ENCODE peak calls at places on chromosome 21, in eight cellular contexts. R is NCI-H510A; G is RCC 7860; F is HuH-7.5; W is stimulated activated CD8-positive, alpha-beta memory T cell treated with anti-CD3 and anti-CD28 coated beads, Interleukin-4, amount 100 ng/mL, for 1 hour; O is AG09309; P is Daoy; E is cardiac muscle cell. H is an unnamed sample.
A peak's percentile ranks its signal among the peaks of the same experiment; 100 is the strongest.

GRCh38 chr21:41610042-41610839 is 102.3 kb upstream of the TMPRSS2 start:
- DNase-seq in R (no peak), G (peak; percentile 29), F (peak; percentile 67), W (no peak), O (no peak), P (peak; percentile 82), E (peak; percentile 76), H (no peak)

GRCh38 chr21:26499475-26499874 is 73.6 kb downstream of the CYYR1 start:
- DNase-seq in R (no peak), G (no peak), F (no peak), W (no peak), O (no peak), P (no peak), E (no peak), H (no peak)

GRCh38 chr21:38478782-38479181 is 19.5 kb downstream of the ERG start:
- DNase-seq in R (no peak), G (peak; percentile 70), F (no peak), W (no peak), O (peak; percentile 64), P (peak; percentile 78), E (peak; percentile 83), H (no peak)

GRCh38 chr21:30072496-30072895 is 94.1 kb downstream of the CLDN17 start:
- DNase-seq in R (no peak), G (no peak), F (no peak), W (no peak), O (no peak), P (peak; percentile 72), E (peak; percentile 50), H (peak; percentile 0)

GRCh38 chr21:26965567-26966359 is 1.1 kb downstream of the ADAMTS5 start:
- DNase-seq in R (no peak), G (no peak), F (no peak), W (no peak), O (no peak), P (no peak), E (peak; percentile 41), H (no peak)

GRCh38 chr21:42030311-42030710 is 20.2 kb upstream of the ZBTB21 start:
- DNase-seq in R (no peak), G (no peak), F (no peak), W (no peak), O (no peak), P (no peak), E (no peak), H (no peak)

GRCh38 chr21:34027727-34028461 is 45.5 kb upstream of the MRPS6 start:
- DNase-seq in R (no peak), G (no peak), F (no peak), W (no peak), O (no peak), P (no peak), E (no peak), H (no peak)

GRCh38 chr21:35198004-35198403 is 148.9 kb upstream of the RUNX1 start:
- DNase-seq in R (no peak), G (peak; percentile 97), F (no peak), W (no peak), O (peak; percentile 81), P (peak; percentile 89), E (peak; percentile 79), H (peak; percentile 79)

GRCh38 chr21:42058631-42059111 is 12.4 kb upstream of the UMODL1 start:
- DNase-seq in R (no peak), G (no peak), F (no peak), W (no peak), O (no peak), P (no peak), E (no peak), H (no peak)

GRCh38 chr21:44392185-44392584 is 38.8 kb downstream of the TRPM2 start:
- DNase-seq in R (no peak), G (no peak), F (no peak), W (no peak), O (no peak), P (no peak), E (no peak), H (no peak)

GRCh38 chr21:37435120-37435519 is 68.5 kb downstream of the DYRK1A start:
- DNase-seq in R (peak; percentile 85), G (no peak), F (no peak), W (no peak), O (peak; percentile 80), P (peak; percentile 43), E (peak; percentile 96), H (peak; percentile 93)

GRCh38 chr21:31284797-31285397 is 59.2 kb downstream of the TIAM1 start:
- DNase-seq in R (no peak), G (no peak), F (no peak), W (no peak), O (no peak), P (peak; percentile 84), E (peak; percentile 62), H (peak; percentile 2)

GRCh38 chr21:41369915-41370839 is 8.3 kb downstream of the MX2 start:
- DNase-seq in R (peak; percentile 20), G (no peak), F (peak; percentile 47), W (no peak), O (no peak), P (no peak), E (no peak), H (no peak)

GRCh38 chr21:39604951-39605350 is 7.8 kb upstream of the B3GALT5 start:
- DNase-seq in R (no peak), G (no peak), F (no peak), W (no peak), O (no peak), P (no peak), E (no peak), H (no peak)

GRCh38 chr21:27572681-27573080 is 605.8 kb upstream of the ADAMTS5 start:
- DNase-seq in R (no peak), G (peak; percentile 98), F (no peak), W (no peak), O (peak; percentile 53), P (peak; percentile 68), E (no peak), H (no peak)

GRCh38 chr21:41283211-41283818 is 33.3 kb upstream of the FAM3B start:
- DNase-seq in R (peak; percentile 34), G (peak; percentile 66), F (peak; percentile 43), W (peak; percentile 7), O (peak; percentile 81), P (peak; percentile 85), E (peak; percentile 95), H (peak; percentile 75)

GRCh38 chr21:45263534-45263933 is 24.2 kb downstream of the POFUT2 start:
- DNase-seq in R (no peak), G (no peak), F (no peak), W (no peak), O (no peak), P (peak; percentile 1), E (no peak), H (no peak)

GRCh38 chr21:44552681-44553080 is 1.4 kb upstream of the KRTAP10-2 start:
- DNase-seq in R (no peak), G (no peak), F (no peak), W (no peak), O (no peak), P (no peak), E (no peak), H (no peak)

GRCh38 chr21:15301014-15301413 is 236.2 kb upstream of the NRIP1 start:
- DNase-seq in R (no peak), G (peak; percentile 16), F (no peak), W (no peak), O (no peak), P (no peak), E (no peak), H (no peak)

GRCh38 chr21:45414396-45415187 is 9.6 kb downstream of the COL18A1 start:
- DNase-seq in R (no peak), G (no peak), F (no peak), W (no peak), O (no peak), P (no peak), E (no peak), H (no peak)

GRCh38 chr21:17191346-17191993 is 321.4 kb upstream of the CXADR start:
- DNase-seq in R (no peak), G (no peak), F (no peak), W (no peak), O (no peak), P (no peak), E (no peak), H (no peak)

GRCh38 chr21:46195595-46196195 is 11.4 kb upstream of the SPATC1L start:
- DNase-seq in R (no peak), G (no peak), F (no peak), W (no peak), O (no peak), P (no peak), E (no peak), H (no peak)

GRCh38 chr21:31298618-31299269 is 45.3 kb downstream of the TIAM1 start:
- DNase-seq in R (no peak), G (no peak), F (no peak), W (no peak), O (no peak), P (peak; percentile 40), E (no peak), H (no peak)

GRCh38 chr21:27250386-27250785 is 283.5 kb upstream of the ADAMTS5 start:
- DNase-seq in R (no peak), G (no peak), F (no peak), W (no peak), O (no peak), P (no peak), E (no peak), H (no peak)

GRCh38 chr21:42618713-42619112 is 34.7 kb upstream of the PDE9A start:
- DNase-seq in R (no peak), G (no peak), F (no peak), W (no peak), O (no peak), P (no peak), E (no peak), H (no peak)

GRCh38 chr21:42294273-42294880 is 20.8 kb downstream of the TFF3 start:
- DNase-seq in R (no peak), G (no peak), F (no peak), W (no peak), O (no peak), P (no peak), E (no peak), H (no peak)

GRCh38 chr21:24759348-24760118 is 847.7 kb downstream of the MRPL39 start:
- DNase-seq in R (no peak), G (no peak), F (no peak), W (no peak), O (no peak), P (no peak), E (no peak), H (no peak)

GRCh38 chr21:29487154-29487553 is 188.4 kb downstream of the BACH1 start:
- DNase-seq in R (no peak), G (no peak), F (no peak), W (no peak), O (no peak), P (no peak), E (no peak), H (no peak)

GRCh38 chr21:46150073-46150472 is 5.3 kb downstream of the FTCD start:
- DNase-seq in R (no peak), G (no peak), F (no peak), W (no peak), O (no peak), P (no peak), E (no peak), H (no peak)

GRCh38 chr21:26641062-26641461 is 68.0 kb upstream of the CYYR1 start:
- DNase-seq in R (no peak), G (no peak), F (no peak), W (no peak), O (no peak), P (no peak), E (no peak), H (no peak)